ENCODE peak calls at places on chromosomes 5 and 9, in four cellular contexts. Q, R, S and O are unnamed samples.

GRCh38 chr5:77632526-77633268 is 5.8 kb downstream of the OTP start:
- DNase-seq in Q (peak), R (no peak), S (no peak), O (no peak)

GRCh38 chr5:51468196-51468595 is 84.9 kb downstream of the ISL1 start:
- DNase-seq in Q (no peak), R (no peak), S (no peak), O (no peak)

GRCh38 chr9:75712690-75713089 is 177.8 kb upstream of the PCSK5 start:
- DNase-seq in Q (no peak), R (no peak), S (no peak), O (no peak)

GRCh38 chr9:97615439-97616072 is 17.6 kb downstream of the TSTD2 start:
- DNase-seq in Q (peak), R (peak), S (peak), O (peak)

GRCh38 chr9:38620483-38621433 is at the start of gene ANKRD18A:
- DNase-seq in Q (peak), R (peak), S (no peak), O (peak)

GRCh38 chr9:129275626-129276247 is 97.7 kb upstream of the IER5L start:
- DNase-seq in Q (no peak), R (no peak), S (no peak), O (no peak)

GRCh38 chr9:136403538-136403914 is 3.6 kb upstream of the SNAPC4 start:
- DNase-seq in Q (no peak), R (no peak), S (no peak), O (no peak)

GRCh38 chr9:134328841-134329575 is 2.8 kb downstream of the RXRA start:
- DNase-seq in Q (no peak), R (no peak), S (no peak), O (peak)

GRCh38 chr9:6944896-6945295 is 187.1 kb downstream of the KDM4C start:
- DNase-seq in Q (no peak), R (no peak), S (no peak), O (no peak)

GRCh38 chr5:136000937-136001336 is 27.9 kb upstream of the TGFBI start:
- DNase-seq in Q (no peak), R (no peak), S (no peak), O (no peak)
- TF ChIP-seq HMGXB4 in Q (no peak), R (no peak), S (no peak), O (no peak)

GRCh38 chr9:78324068-78324650 is 27.2 kb downstream of the PSAT1 start:
- DNase-seq in Q (no peak), R (no peak), S (no peak), O (no peak)

GRCh38 chr9:78324682-78325081 is 27.8 kb downstream of the PSAT1 start:
- DNase-seq in Q (no peak), R (no peak), S (no peak), O (no peak)

GRCh38 chr9:78326564-78326963 is 29.6 kb downstream of the PSAT1 start:
- DNase-seq in Q (no peak), R (no peak), S (no peak), O (no peak)

GRCh38 chr9:78325343-78325742 is 28.4 kb downstream of the PSAT1 start:
- DNase-seq in Q (no peak), R (no peak), S (peak), O (no peak)

DNA sequence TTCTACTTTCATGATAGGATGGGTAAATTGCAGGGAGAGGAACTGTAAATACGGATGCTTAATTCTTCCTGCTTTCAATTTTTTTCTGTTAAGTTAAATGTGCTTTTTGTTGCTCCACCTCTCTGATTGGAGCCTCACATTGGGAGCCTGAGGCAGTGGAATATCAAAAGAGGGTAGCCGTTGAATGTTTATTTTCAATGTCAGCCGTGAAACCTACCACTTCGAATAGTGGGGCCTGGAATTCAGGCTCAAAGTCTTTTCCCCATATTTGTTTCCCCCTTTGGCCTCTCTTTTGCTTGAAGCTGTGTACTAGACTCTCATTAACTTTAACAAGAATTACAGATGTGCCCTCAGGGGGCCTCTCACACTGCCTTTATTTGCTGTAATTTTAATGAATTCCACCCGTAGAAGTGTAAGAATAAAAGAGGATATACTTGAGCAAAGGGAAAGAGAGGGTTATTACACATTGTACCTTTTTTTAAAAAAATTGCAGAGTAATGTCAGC is 29.0 kb downstream of the PSAT1 start:
- DNase-seq in Q (no peak), R (no peak), S (no peak), O (no peak)
- TF ChIP-seq HMGXB4 in Q (no peak), R (no peak), S (no peak), O (no peak)

DNA sequence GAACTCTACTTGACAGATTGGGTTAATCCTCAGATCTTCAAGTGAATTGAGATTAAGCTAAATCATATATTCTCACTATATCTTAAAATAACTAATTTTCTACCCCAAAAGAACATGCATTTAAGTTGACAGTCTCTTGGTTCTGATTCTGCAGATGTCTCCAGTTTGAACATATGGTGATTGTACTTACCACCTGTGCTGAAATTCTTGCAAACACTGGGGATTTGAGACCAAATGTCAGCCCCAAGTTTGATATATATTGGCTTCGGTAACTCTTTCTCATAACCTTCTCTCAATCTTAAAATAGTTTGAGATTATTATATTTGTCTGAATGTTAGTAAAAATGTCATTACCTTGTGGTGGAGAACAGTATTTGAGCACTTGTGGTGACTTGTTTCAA is 130.3 kb upstream of the C9orf72 start:
- DNase-seq in Q (no peak), R (no peak), S (no peak), O (no peak)
- TF ChIP-seq HMGXB4 in Q (no peak), R (no peak), S (no peak), O (no peak)

GRCh38 chr5:58330781-58331180 is 129.1 kb downstream of the PLK2 start:
- DNase-seq in Q (no peak), R (no peak), S (no peak), O (no peak)

GRCh38 chr5:58341485-58341884 is 118.4 kb downstream of the PLK2 start:
- DNase-seq in Q (no peak), R (no peak), S (no peak), O (no peak)

GRCh38 chr5:58334035-58334434 is 125.9 kb downstream of the PLK2 start:
- DNase-seq in Q (no peak), R (no peak), S (no peak), O (no peak)

GRCh38 chr5:58335518-58335917 is 124.4 kb downstream of the PLK2 start:
- DNase-seq in Q (no peak), R (no peak), S (no peak), O (no peak)
- TF ChIP-seq HMGXB4 in Q (no peak), R (no peak), S (no peak), O (no peak)

GRCh38 chr5:40497573-40497972 is 182.1 kb upstream of the PTGER4 start:
- DNase-seq in Q (no peak), R (no peak), S (no peak), O (no peak)
- TF ChIP-seq HMGXB4 in Q (no peak), R (no peak), S (no peak), O (no peak)

GRCh38 chr5:128196080-128196479 is 112.5 kb downstream of the SLC12A2 start:
- DNase-seq in Q (no peak), R (no peak), S (no peak), O (no peak)
- TF ChIP-seq HMGXB4 in Q (no peak), R (no peak), S (no peak), O (no peak)

GRCh38 chr5:34789021-34789531 is 49.9 kb upstream of the TTC23L start:
- DNase-seq in Q (no peak), R (no peak), S (no peak), O (no peak)
- TF ChIP-seq HMGXB4 in Q (no peak), R (no peak), S (no peak), O (no peak)

DNA sequence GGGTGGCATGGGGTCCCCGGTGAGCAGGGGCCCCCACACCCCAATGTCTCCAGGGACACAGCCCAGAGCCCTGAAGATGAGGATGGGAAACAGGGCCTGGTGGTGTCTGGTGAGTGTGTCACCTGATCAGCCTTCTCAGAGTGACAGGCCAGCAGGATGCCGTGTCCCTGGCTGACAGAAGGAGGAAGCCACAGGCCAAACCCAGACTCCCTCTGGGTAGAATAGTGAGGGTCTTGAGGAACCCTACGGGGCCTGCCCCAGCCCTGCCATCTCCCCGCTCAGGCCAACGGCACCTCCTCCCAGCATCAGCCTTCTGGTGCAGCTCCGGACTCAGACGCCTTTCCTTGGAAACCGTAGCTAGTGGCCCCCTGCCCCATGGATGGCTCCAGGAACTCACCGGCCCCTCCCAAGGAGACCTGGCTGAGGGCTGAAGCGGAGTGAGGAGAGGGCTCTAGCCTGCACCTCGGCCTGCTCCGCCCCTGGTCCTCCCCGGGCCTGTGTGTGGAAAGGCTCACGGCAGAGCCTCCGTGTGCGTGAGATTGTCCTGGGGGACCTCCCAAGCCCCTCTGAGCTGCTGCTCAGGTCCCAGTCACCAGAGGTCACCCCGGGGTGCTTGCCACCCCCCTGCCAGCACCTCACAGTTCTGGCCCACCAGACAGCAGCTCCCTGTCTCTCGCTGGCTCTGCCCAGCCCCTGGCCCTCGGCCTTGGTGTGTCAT is 6.0 kb downstream of the RALGDS start:
- DNase-seq in Q (no peak), R (no peak), S (no peak), O (no peak)
- TF ChIP-seq HMGXB4 in Q (no peak), R (no peak), S (no peak), O (no peak)

GRCh38 chr5:34959323-34959722 is 30.0 kb downstream of the DNAJC21 start:
- DNase-seq in Q (no peak), R (no peak), S (peak), O (no peak)

GRCh38 chr5:34957857-34958690 is 28.7 kb downstream of the DNAJC21 start:
- DNase-seq in Q (no peak), R (peak), S (peak), O (peak)

DNA sequence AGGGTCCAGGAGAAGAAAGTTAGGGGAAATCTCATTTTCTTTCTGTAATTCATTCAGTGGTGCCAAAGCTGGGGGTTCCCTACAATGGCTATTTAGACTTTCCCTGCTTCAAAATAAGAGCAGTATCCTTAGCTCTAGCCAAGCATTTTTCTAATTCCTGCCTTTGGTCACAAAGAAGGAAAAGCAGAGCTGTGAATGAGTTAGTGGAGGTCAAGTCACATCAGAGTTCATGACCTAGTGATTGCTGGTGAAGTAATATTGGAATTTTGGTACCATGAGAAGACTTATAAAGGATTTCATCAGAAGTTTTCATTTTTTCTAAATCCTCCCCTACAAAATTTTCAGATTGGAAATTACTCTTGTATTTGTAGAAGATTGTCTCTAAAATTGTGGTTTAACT is 27.9 kb downstream of the DNAJC21 start:
- DNase-seq in Q (no peak), R (no peak), S (no peak), O (no peak)
- TF ChIP-seq HMGXB4 in Q (no peak), R (no peak), S (no peak), O (no peak)